ENCODE peak calls at places on chromosomes 16 and 17, in eight cellular contexts. P is bronchial epithelial cell; E is stimulated activated CD4-positive, alpha-beta T cell treated with anti-CD3 and anti-CD28 coated beads, Interleukin-4, amount 100 ng/mL, for 24 hours; B is H7; W is AG04449; K is GM03348; O is T-helper 1 cell; F is CD8-positive, alpha-beta memory T cell. X is an unnamed sample.

GRCh38 chr16:72666267-72666666 is 381.7 kb downstream of the ZFHX3 start:
- DNase-seq in O (no peak), E (no peak), K (no peak), W (no peak), B (no peak), F (no peak), P (no peak), X (no peak)

GRCh38 chr17:38926290-38927070 is 1.1 kb downstream of the LASP1NB start:
- DNase-seq in O (no peak), W (no peak), B (no peak), P (no peak), K (no peak), F (no peak), E (no peak), X (no peak)

GRCh38 chr16:21038197-21038596 is 112.4 kb downstream of the DNAH3 start:
- DNase-seq in W (no peak), F (no peak), K (no peak), P (no peak), O (no peak), B (no peak), E (no peak), X (no peak)

GRCh38 chr17:1094591-1094990 is 85.2 kb downstream of the ABR start:
- DNase-seq in O (no peak), F (no peak), P (no peak), W (no peak), E (no peak), B (no peak), K (no peak), X (no peak)

GRCh38 chr16:2026461-2027023 is at the start of gene NHERF2:
- DNase-seq in P (no peak), O (no peak), E (no peak), K (peak), F (peak), W (no peak), B (peak), X (no peak)

GRCh38 chr16:4699030-4699556 is 5.7 kb downstream of the NUDT16L1 start:
- DNase-seq in P (no peak), K (no peak), W (no peak), O (no peak), E (no peak), B (no peak), F (no peak), X (no peak)

GRCh38 chr17:81329927-81330883 is 35.1 kb upstream of the SLC38A10 start:
- DNase-seq in B (peak), K (no peak), E (no peak), P (peak), O (no peak), W (no peak), F (no peak), X (no peak)

GRCh38 chr16:89170346-89171215 is 967 bp upstream of the CDH15 start:
- DNase-seq in O (no peak), P (peak), K (no peak), F (no peak), E (no peak), W (no peak), B (peak), X (no peak)

GRCh38 chr16:49859139-49859947 is 3.4 kb upstream of the ZNF423 start:
- DNase-seq in W (no peak), K (peak), O (no peak), B (peak), F (no peak), E (no peak), P (no peak), X (no peak)

GRCh38 chr17:6231465-6231864 is 161.3 kb downstream of the WSCD1 start:
- DNase-seq in O (no peak), F (no peak), K (no peak), P (no peak), E (no peak), W (no peak), B (no peak), X (no peak)

GRCh38 chr16:54720259-54720658 is 210.4 kb upstream of the IRX5 start:
- DNase-seq in O (no peak), P (peak), B (no peak), K (no peak), W (no peak), E (no peak), F (no peak), X (no peak)

GRCh38 chr17:78330570-78331224 is 29.2 kb downstream of the SOCS3 start:
- DNase-seq in O (no peak), B (no peak), E (no peak), W (no peak), P (no peak), K (no peak), F (no peak), X (no peak)

GRCh38 chr16:27795992-27796614 is 246.2 kb downstream of the KATNIP start:
- DNase-seq in K (peak), O (no peak), B (peak), F (no peak), W (no peak), P (peak), E (no peak), X (peak)

GRCh38 chr16:6375471-6376075 is 957.1 kb upstream of the RBFOX1 start:
- DNase-seq in B (peak), P (no peak), E (no peak), W (no peak), O (no peak), K (no peak), F (no peak), X (no peak)

GRCh38 chr17:17846645-17847044 is 9.9 kb upstream of the SREBF1 start:
- DNase-seq in F (no peak), B (no peak), O (no peak), E (no peak), K (no peak), W (no peak), P (no peak), X (no peak)

GRCh38 chr17:63440127-63440769 is 5.9 kb downstream of the CYB561 start:
- DNase-seq in O (no peak), P (no peak), F (peak), B (peak), K (no peak), E (peak), W (no peak), X (no peak)

GRCh38 chr17:43027091-43028032 is 2.3 kb downstream of the RND2 start:
- DNase-seq in E (no peak), P (no peak), F (no peak), K (no peak), O (no peak), W (no peak), B (peak), X (no peak)

GRCh38 chr17:48954300-48954755 is 9.7 kb upstream of the SNF8 start:
- DNase-seq in E (no peak), W (no peak), B (peak), P (peak), O (no peak), K (peak), F (no peak), X (no peak)

GRCh38 chr16:71937868-71938510 is 42.7 kb downstream of the IST1 start:
- DNase-seq in O (no peak), K (no peak), W (no peak), F (no peak), E (no peak), P (no peak), B (peak), X (no peak)

GRCh38 chr17:17096438-17097178 is 54.4 kb downstream of the MPRIP start:
- DNase-seq in F (no peak), K (peak), P (no peak), W (no peak), O (no peak), E (no peak), B (no peak), X (no peak)

GRCh38 chr17:34584805-34585416 is 5.5 kb downstream of the TMEM132E start:
- DNase-seq in B (peak), K (peak), E (no peak), W (no peak), P (peak), O (no peak), F (peak), X (no peak)

GRCh38 chr17:15436399-15437369 is 30.7 kb downstream of the CDRT4 start:
- DNase-seq in E (peak), K (peak), W (no peak), P (peak), O (no peak), B (peak), F (peak), X (no peak)

GRCh38 chr16:85794696-85795095 is 4.6 kb downstream of the EMC8 start:
- DNase-seq in K (no peak), E (no peak), F (no peak), P (no peak), W (no peak), O (no peak), B (no peak), X (no peak)

GRCh38 chr17:81392909-81393654 is 2.2 kb upstream of the BAHCC1 start:
- DNase-seq in F (no peak), E (no peak), K (peak), O (no peak), P (no peak), W (no peak), B (peak), X (no peak)

GRCh38 chr16:24525970-24526559 is 13.3 kb upstream of the RBBP6 start:
- DNase-seq in W (no peak), F (no peak), E (no peak), B (no peak), O (no peak), K (peak), P (peak), X (no peak)

GRCh38 chr17:259341-259976 is 78.0 kb upstream of the DOC2B start:
- DNase-seq in B (peak), P (no peak), K (no peak), O (no peak), F (no peak), E (no peak), W (no peak), X (no peak)

GRCh38 chr17:41880130-41880529 is 14.9 kb upstream of the KLHL11 start:
- DNase-seq in B (no peak), W (no peak), P (no peak), E (no peak), F (no peak), K (no peak), O (no peak), X (no peak)

GRCh38 chr17:4537451-4538235 is 17.5 kb downstream of the MYBBP1A start:
- DNase-seq in K (no peak), W (no peak), P (no peak), O (no peak), B (no peak), F (no peak), E (no peak), X (no peak)

GRCh38 chr16:77807-78443 is at the start of gene MPG:
- DNase-seq in F (peak), P (peak), B (peak), E (peak), W (no peak), O (peak), K (peak), X (peak)

GRCh38 chr17:20896153-20896649 is 146.6 kb downstream of the USP22 start:
- DNase-seq in F (peak), P (no peak), W (no peak), B (peak), E (peak), K (peak), O (no peak), X (no peak)

GRCh38 chr16:87954826-87955225 is 3.6 kb downstream of the BANP start:
- DNase-seq in P (no peak), E (no peak), B (peak), F (no peak), W (no peak), K (no peak), O (no peak), X (no peak)